ENCODE peak calls at places on chromosomes 5 and 9, in four cellular contexts. P is tibial nerve; N is CD8-positive, alpha-beta T cell; O is K562. Q is an unnamed sample.

GRCh38 chr5:107012371-107012770 is 658.4 kb downstream of the EFNA5 start:
- DNase-seq in P (no peak), N (no peak), O (no peak), Q (no peak)

GRCh38 chr5:137800700-137801411 is 46.7 kb upstream of the HNRNPA0 start:
- DNase-seq in P (no peak), N (no peak), O (no peak), Q (no peak)

GRCh38 chr5:119515192-119515591 is 62.9 kb downstream of the HSD17B4 start:
- DNase-seq in P (no peak), N (no peak), O (no peak), Q (no peak)

GRCh38 chr9:99433095-99433494 is 211.0 kb downstream of the SEC61B start:
- DNase-seq in P (no peak), N (no peak), O (no peak), Q (no peak)

GRCh38 chr5:168734119-168734518 is 155.0 kb upstream of the PANK3 start:
- DNase-seq in P (no peak), N (no peak), O (no peak), Q (no peak)

GRCh38 chr9:35814106-35814840 is 569 bp downstream of the HINT2 start:
- DNase-seq in P (peak), N (no peak), O (peak), Q (peak)

GRCh38 chr5:137453476-137454080 is 45.5 kb downstream of the SPOCK1 start:
- DNase-seq in P (no peak), N (no peak), O (no peak), Q (peak)

GRCh38 chr9:4574657-4575243 is 84.5 kb downstream of the SLC1A1 start:
- DNase-seq in P (no peak), N (no peak), O (no peak), Q (no peak)

GRCh38 chr5:5711112-5711511 is 288.6 kb downstream of the ICE1 start:
- DNase-seq in P (no peak), N (no peak), O (no peak), Q (no peak)

GRCh38 chr9:76704601-76705204 is 59.5 kb upstream of the PCA3 start:
- DNase-seq in P (no peak), N (no peak), O (peak), Q (peak)

GRCh38 chr5:178519804-178520203 is 70.4 kb downstream of the COL23A1 start:
- DNase-seq in P (no peak), N (no peak), O (no peak), Q (no peak)

GRCh38 chr5:178524093-178524882 is 65.9 kb downstream of the COL23A1 start:
- DNase-seq in P (no peak), N (no peak), O (no peak), Q (no peak)

GRCh38 chr5:178519155-178519554 is 71.0 kb downstream of the COL23A1 start:
- DNase-seq in P (no peak), N (no peak), O (no peak), Q (no peak)

GRCh38 chr5:178522361-178522760 is 67.8 kb downstream of the COL23A1 start:
- DNase-seq in P (no peak), N (no peak), O (no peak), Q (no peak)

GRCh38 chr5:178520851-178521250 is 69.3 kb downstream of the COL23A1 start:
- DNase-seq in P (no peak), N (no peak), O (no peak), Q (no peak)
- H3K27ac ChIP-seq in P (no peak), N (no peak), O (no peak), Q (no peak)

GRCh38 chr5:1973391-1974013 is 90.8 kb upstream of the IRX4 start:
- DNase-seq in P (no peak), N (no peak), O (no peak), Q (peak)

GRCh38 chr5:1975406-1975715 is 92.6 kb upstream of the IRX4 start:
- DNase-seq in P (no peak), N (no peak), O (no peak), Q (peak)

GRCh38 chr5:1974501-1975405 is 92.0 kb upstream of the IRX4 start:
- DNase-seq in P (no peak), N (no peak), O (no peak), Q (no peak)

GRCh38 chr5:1974081-1974480 is 91.4 kb upstream of the IRX4 start:
- DNase-seq in P (no peak), N (no peak), O (peak), Q (peak)

DNA sequence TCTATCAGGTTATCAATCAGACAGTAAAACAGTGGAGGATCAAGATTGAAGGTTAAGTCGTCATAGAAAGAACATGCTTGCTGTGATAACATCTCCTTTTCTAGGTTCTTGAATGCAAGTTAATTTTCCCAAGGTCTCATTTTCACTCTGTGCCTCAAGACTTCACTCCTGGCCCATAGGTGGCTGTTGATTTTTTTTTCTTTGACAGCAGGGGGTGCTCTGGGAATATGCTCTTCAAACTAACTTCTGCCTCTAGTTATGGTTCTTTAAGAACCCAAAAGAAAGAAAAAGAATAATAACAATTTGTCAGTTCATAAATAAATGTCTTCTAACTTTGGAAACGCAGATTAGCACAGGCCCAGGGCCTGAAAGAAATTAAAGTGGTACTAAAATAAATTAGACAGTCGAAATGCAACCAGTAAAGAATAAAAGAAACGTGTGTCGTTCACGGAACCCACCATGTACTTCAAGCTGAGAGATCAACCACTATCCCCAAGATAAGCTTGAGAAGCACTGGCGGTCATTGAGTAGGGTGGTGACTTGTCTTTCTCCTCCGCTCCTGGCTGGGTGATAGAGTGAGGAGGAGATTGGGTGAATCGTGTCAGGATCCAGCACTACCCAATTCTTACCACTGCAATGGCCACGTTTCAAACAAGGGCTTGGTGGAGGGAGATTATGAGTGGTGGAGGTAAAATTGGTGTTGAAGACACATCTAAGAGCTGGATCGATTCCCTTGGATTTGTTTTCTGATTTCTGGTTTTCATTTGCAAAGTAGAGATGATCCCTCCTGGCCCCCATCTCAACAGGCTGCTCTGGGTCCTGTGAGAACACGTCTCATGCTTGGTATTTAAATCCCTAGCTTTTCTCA is 93.4 kb upstream of the IRX4 start:
- DNase-seq in P (no peak), N (no peak), O (no peak), Q (no peak)
- TF ChIP-seq CTCF in P (no peak), N (no peak), O (peak), Q (no peak)

GRCh38 chr5:92581249-92581648 is 999.8 kb downstream of the NR2F1-AS1 start:
- DNase-seq in P (no peak), N (no peak), O (no peak), Q (no peak)

GRCh38 chr5:92581690-92582089 is 999.3 kb downstream of the NR2F1-AS1 start:
- DNase-seq in P (no peak), N (no peak), O (no peak), Q (no peak)

DNA sequence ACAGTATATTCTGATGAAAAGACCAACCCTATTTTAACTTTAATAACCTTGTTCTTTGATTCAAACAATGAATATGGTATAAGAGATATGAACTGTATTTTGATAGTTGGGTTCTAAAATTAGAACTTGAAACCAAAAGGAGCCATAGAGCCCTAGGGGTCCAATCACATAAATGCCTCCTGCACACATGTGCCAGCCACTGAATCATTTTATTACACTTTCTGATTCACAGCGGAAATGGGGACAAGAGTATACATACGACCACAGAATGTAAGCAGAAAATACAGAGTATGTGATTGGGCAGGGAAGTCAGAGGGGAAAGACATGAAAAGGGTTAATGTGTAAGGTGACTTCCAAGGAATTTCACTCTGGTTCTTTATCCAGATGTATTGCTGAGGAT is 1000.2 kb downstream of the NR2F1-AS1 start:
- DNase-seq in P (no peak), N (no peak), O (no peak), Q (no peak)
- H3K27ac ChIP-seq in P (no peak), N (no peak), O (no peak), Q (no peak)

GRCh38 chr9:124060844-124061605 is 49.5 kb downstream of the LHX2 start:
- DNase-seq in P (no peak), N (no peak), O (no peak), Q (no peak)

GRCh38 chr9:124066783-124067563 is 55.4 kb downstream of the LHX2 start:
- DNase-seq in P (no peak), N (no peak), O (no peak), Q (no peak)

DNA sequence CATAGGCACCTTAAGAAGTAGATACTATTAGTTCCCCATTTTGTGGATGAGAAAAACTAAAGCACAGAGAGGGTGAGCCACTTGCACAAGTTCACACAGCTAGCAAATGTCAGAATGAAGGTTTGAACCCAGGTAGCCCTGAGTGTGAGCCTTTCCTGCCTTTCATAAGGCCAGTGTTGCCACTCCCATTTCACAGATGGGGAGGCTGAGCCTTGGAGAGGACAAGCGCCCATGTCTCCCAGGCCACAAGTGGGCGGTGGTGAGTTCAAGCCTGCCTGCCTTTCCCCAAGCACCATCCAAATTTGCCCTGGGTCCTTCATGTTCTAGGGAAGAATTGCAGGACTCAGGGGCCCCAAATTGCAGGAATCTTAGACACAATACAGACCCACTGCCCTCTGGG is 50.6 kb downstream of the LHX2 start:
- DNase-seq in P (no peak), N (no peak), O (peak), Q (no peak)
- TF ChIP-seq CTCF in P (no peak), N (no peak), O (peak), Q (no peak)

GRCh38 chr5:16808936-16809815 is 126.9 kb downstream of the MYO10 start:
- DNase-seq in P (no peak), N (no peak), O (no peak), Q (no peak)
- H3K27ac ChIP-seq in P (no peak), N (no peak), O (no peak), Q (peak)

GRCh38 chr5:96933764-96934163 is 2.1 kb upstream of the LNPEP start:
- DNase-seq in P (no peak), N (no peak), O (no peak), Q (no peak)
- TF ChIP-seq CTCF in P (no peak), N (no peak), O (no peak), Q (no peak)

Q was measured in RWPE1.